ENCODE peak calls at places on chromosomes 11 and 22, in ten cellular contexts. J is T-helper 2 cell; K is EH; O is heart right ventricle; C is AG10803; Y is activated CD4-positive, alpha-beta T cell treated with anti-CD3 and anti-CD28 coated beads for 24 hours; Z is GM13977; G is GM06990; Q is cardiac fibroblast; F is HT1080. M is an unnamed sample.

GRCh38 chr11:90774727-90775572 is 552.1 kb upstream of the CHORDC1 start:
- DNase-seq in O (no peak), K (no peak), J (no peak), Q (no peak), Y (no peak), F (no peak), C (no peak), G (no peak), Z (no peak), M (no peak)

GRCh38 chr11:116650052-116650451 is 122.7 kb downstream of the BUD13 start:
- DNase-seq in Y (no peak), K (no peak), Q (no peak), G (no peak), J (no peak), F (no peak), O (no peak), Z (no peak), C (no peak), M (no peak)

GRCh38 chr11:91093141-91093540 is 870.3 kb upstream of the CHORDC1 start:
- DNase-seq in F (no peak), Y (no peak), G (no peak), C (no peak), J (no peak), Z (no peak), K (no peak), O (no peak), Q (no peak), M (no peak)

GRCh38 chr22:43449831-43450225 is 38.0 kb downstream of the MPPED1 start:
- DNase-seq in F (no peak), Y (no peak), J (no peak), K (no peak), C (no peak), Z (no peak), Q (no peak), G (no peak), O (no peak), M (no peak)

GRCh38 chr11:68165601-68166000 is 44.4 kb upstream of the CHKA start:
- DNase-seq in Q (no peak), F (no peak), Z (no peak), O (no peak), J (no peak), Y (no peak), C (no peak), K (no peak), G (no peak), M (no peak)

GRCh38 chr22:30694638-30695350 is at the start of gene OSBP2:
- DNase-seq in Q (no peak), J (peak; percentile 3), C (no peak), O (peak; percentile 5), Z (peak; percentile 66), F (no peak), G (peak; percentile 23), K (peak; percentile 30), Y (peak; percentile 10), M (peak; percentile 42)

GRCh38 chr11:69431136-69431535 is 50.3 kb upstream of the LINC01488 start:
- DNase-seq in O (no peak), F (no peak), Z (no peak), J (no peak), C (no peak), Q (no peak), Y (no peak), K (no peak), G (no peak), M (no peak)

GRCh38 chr11:11841121-11841604 is 609 bp upstream of the USP47 start:
- DNase-seq in F (peak; percentile 1), Z (no peak), Y (peak; percentile 17), J (no peak), G (no peak), K (peak; percentile 47), O (peak; percentile 52), C (peak; percentile 23), Q (peak; percentile 47), M (peak; percentile 79)

GRCh38 chr11:133163463-133164419 is 368.6 kb downstream of the OPCML start:
- DNase-seq in O (peak; percentile 24), Z (peak; percentile 50), Q (peak; percentile 53), C (peak; percentile 57), K (peak; percentile 39), F (peak; percentile 58), J (no peak), Y (no peak), G (no peak), M (peak; percentile 52)

GRCh38 chr22:41648431-41648830 is 27.3 kb downstream of the XRCC6 start:
- DNase-seq in Y (no peak), K (peak; percentile 10), C (no peak), Q (no peak), G (no peak), F (no peak), Z (no peak), J (no peak), O (no peak), M (no peak)

GRCh38 chr11:117468888-117469287 is 141.2 kb downstream of the CEP164 start:
- DNase-seq in K (no peak), J (no peak), O (no peak), Z (no peak), C (no peak), F (no peak), Y (no peak), Q (no peak), G (no peak), M (no peak)

GRCh38 chr11:44780940-44781631 is 54.3 kb downstream of the TSPAN18 start:
- DNase-seq in Y (no peak), J (no peak), Q (peak; percentile 89), Z (no peak), F (no peak), C (no peak), O (peak; percentile 63), G (no peak), K (no peak), M (no peak)

GRCh38 chr11:116871248-116871647 is 33.8 kb upstream of the APOA1 start:
- DNase-seq in Y (no peak), Q (peak; percentile 76), F (peak; percentile 94), G (no peak), O (peak; percentile 44), C (peak; percentile 96), J (no peak), K (peak; percentile 95), Z (no peak), M (no peak)

GRCh38 chr11:69116671-69117070 is 39.1 kb upstream of the SMIM38 start:
- DNase-seq in Q (no peak), K (no peak), O (no peak), Z (no peak), C (no peak), F (no peak), G (no peak), J (no peak), Y (no peak), M (no peak)

GRCh38 chr11:37449146-37449545 is 851.1 kb upstream of the RAG2 start:
- DNase-seq in O (no peak), Z (no peak), Y (no peak), J (no peak), C (peak; percentile 19), F (peak; percentile 64), Q (peak; percentile 84), K (peak; percentile 62), G (no peak), M (peak; percentile 3)

GRCh38 chr22:31106651-31107205 is 640 bp downstream of the SELENOM start:
- DNase-seq in J (no peak), Y (no peak), K (peak; percentile 74), O (peak; percentile 60), Q (peak; percentile 68), F (no peak), G (no peak), Z (no peak), C (peak; percentile 66), M (no peak)

GRCh38 chr11:121547574-121547973 is 94.8 kb upstream of the SORL1-AS1 start:
- DNase-seq in Y (no peak), Q (no peak), F (no peak), Z (no peak), C (no peak), K (no peak), J (no peak), O (no peak), G (no peak), M (no peak)

GRCh38 chr11:82523141-82523540 is 210.5 kb downstream of the FAM181B start:
- DNase-seq in O (no peak), C (no peak), G (no peak), Z (no peak), Y (no peak), F (no peak), J (no peak), K (no peak), Q (no peak), M (peak; percentile 33)

GRCh38 chr22:35376728-35377472 is 4.0 kb upstream of the HMOX1 start:
- DNase-seq in Y (no peak), C (peak; percentile 99), F (peak; percentile 98), Z (peak; percentile 84), G (peak; percentile 82), K (peak; percentile 99), Q (peak; percentile 99), J (peak; percentile 12), O (peak; percentile 95), M (peak; percentile 88)

GRCh38 chr11:29676993-29677392 is 339.8 kb downstream of the KCNA4 start:
- DNase-seq in K (no peak), J (no peak), Q (peak; percentile 40), Y (no peak), Z (no peak), O (no peak), G (no peak), C (peak; percentile 21), F (no peak), M (no peak)

GRCh38 chr11:105334025-105334714 is 194.6 kb upstream of the CARD18 start:
- DNase-seq in C (no peak), F (no peak), Q (no peak), Z (no peak), O (no peak), Y (no peak), G (no peak), J (no peak), K (no peak), M (no peak)

GRCh38 chr11:80495116-80495515 is 1054.3 kb upstream of the TENM4 start:
- DNase-seq in K (no peak), Y (no peak), Q (no peak), Z (no peak), J (no peak), F (no peak), O (no peak), G (no peak), C (no peak), M (no peak)

GRCh38 chr11:62622476-62622875 is 690 bp upstream of the B3GAT3 start:
- DNase-seq in Q (no peak), G (no peak), O (no peak), J (no peak), F (no peak), Z (no peak), C (no peak), Y (no peak), K (no peak), M (no peak)

GRCh38 chr22:49368976-49369725 is 458.5 kb downstream of the BRD1 start:
- DNase-seq in Z (no peak), Y (no peak), C (no peak), J (no peak), G (no peak), Q (no peak), K (no peak), O (no peak), F (no peak), M (no peak)

GRCh38 chr11:69497221-69497787 is 15.8 kb downstream of the LINC01488 start:
- DNase-seq in J (no peak), G (no peak), Z (no peak), Q (peak; percentile 96), Y (no peak), F (peak; percentile 97), C (peak; percentile 98), O (peak; percentile 88), K (peak; percentile 99), M (peak; percentile 65)

GRCh38 chr11:35766651-35767050 is 104.1 kb downstream of the TRIM44 start:
- DNase-seq in J (no peak), G (no peak), Y (no peak), Z (no peak), F (no peak), O (no peak), K (no peak), Q (no peak), C (no peak), M (no peak)

GRCh38 chr11:111623527-111624030 is 21.3 kb downstream of the SIK2 start:
- DNase-seq in J (no peak), F (no peak), K (no peak), G (no peak), Q (no peak), C (no peak), Y (no peak), Z (peak; percentile 10), O (no peak), M (no peak)

GRCh38 chr11:69292221-69292648 is 1.7 kb upstream of the MYEOV start:
- DNase-seq in O (no peak), Y (peak; percentile 30), K (peak; percentile 34), Q (no peak), F (peak; percentile 18), G (no peak), C (peak; percentile 18), J (peak; percentile 36), Z (no peak), M (no peak)

M was measured in globus pallidus.